ENCODE peak calls at places on chromosome 9, in four cellular contexts. R, U, L and Y are unnamed samples.

GRCh38 chr9:117535439-117535838 is 120.6 kb upstream of the ASTN2 start:
- DNase-seq in R (no peak), U (no peak), L (no peak), Y (no peak)

GRCh38 chr9:36217256-36217968 is 26.7 kb downstream of the CLTA start:
- DNase-seq in R (no peak), U (no peak), L (no peak), Y (no peak)

GRCh38 chr9:23648651-23649050 is 177.4 kb downstream of the ELAVL2 start:
- DNase-seq in R (no peak), U (no peak), L (no peak), Y (no peak)

GRCh38 chr9:21668504-21668903 is 133.9 kb upstream of the MTAP start:
- DNase-seq in R (no peak), U (no peak), L (no peak), Y (peak; percentile 6)

GRCh38 chr9:129221979-129222635 is 44.0 kb upstream of the IER5L start:
- DNase-seq in R (no peak), U (no peak), L (no peak), Y (no peak)

GRCh38 chr9:117092582-117092981 is 322.3 kb downstream of the ASTN2 start:
- DNase-seq in R (no peak), U (no peak), L (no peak), Y (no peak)

GRCh38 chr9:37903581-37903830 is 421 bp downstream of the SLC25A51 start:
- DNase-seq in R (no peak), U (peak; percentile 75), L (no peak), Y (no peak)

GRCh38 chr9:81490605-81491331 is 198.6 kb downstream of the TLE1 start:
- DNase-seq in R (no peak), U (peak; percentile 45), L (no peak), Y (no peak)

GRCh38 chr9:117488659-117489058 is 73.8 kb upstream of the ASTN2 start:
- DNase-seq in R (no peak), U (no peak), L (no peak), Y (no peak)

GRCh38 chr9:104980039-104980654 is 52.2 kb upstream of the ABCA1 start:
- DNase-seq in R (no peak), U (no peak), L (no peak), Y (no peak)

GRCh38 chr9:33229359-33230120 is 10.4 kb upstream of the SPINK4 start:
- DNase-seq in R (peak; percentile 92), U (no peak), L (no peak), Y (peak; percentile 83)

GRCh38 chr9:108720191-108720642 is 135.6 kb downstream of the ACTL7B start:
- DNase-seq in R (no peak), U (no peak), L (no peak), Y (no peak)

GRCh38 chr9:35726876-35727438 is 5.0 kb downstream of the TLN1 start:
- DNase-seq in R (no peak), U (peak; percentile 74), L (peak; percentile 59), Y (no peak)

GRCh38 chr9:116944714-116945534 is 257.8 kb downstream of the TRIM32 start:
- DNase-seq in R (no peak), U (no peak), L (no peak), Y (no peak)

GRCh38 chr9:76562511-76562911 is 103.5 kb downstream of the GCNT1 start:
- DNase-seq in R (no peak), U (peak; percentile 72), L (no peak), Y (no peak)

GRCh38 chr9:78044189-78044588 is 12.6 kb upstream of the GNAQ start:
- DNase-seq in R (peak; percentile 53), U (no peak), L (no peak), Y (no peak)